ENCODE peak calls at places on chromosome 10, in eight cellular contexts. X is PC-3, J is left ventricle myocardium inferior, C is upper lobe of right lung, R is aorta, H is mesendoderm, Q is tibial artery, U is PC-9. W is an unnamed sample.

GRCh38 chr10:1870491-1870890 is 133.2 kb upstream of the ADARB2 start:
- DNase-seq in R (no peak), H (no peak), Q (no peak), X (no peak), J (no peak), C (no peak), U (no peak), W (no peak)

GRCh38 chr10:101848408-101848807 is 4.8 kb upstream of the KCNIP2 start:
- DNase-seq in X (peak; percentile 49), R (no peak), Q (no peak), H (no peak), J (no peak), U (no peak), C (no peak), W (no peak)

GRCh38 chr10:81963606-81964005 is 88.6 kb downstream of the NRG3 start:
- DNase-seq in C (no peak), J (no peak), X (no peak), R (no peak), U (no peak), Q (no peak), H (no peak), W (no peak)

GRCh38 chr10:21751341-21752310 is 217.6 kb downstream of the MLLT10 start:
- DNase-seq in R (no peak), X (peak; percentile 70), J (no peak), H (peak; percentile 81), U (peak; percentile 40), C (no peak), Q (no peak), W (peak; percentile 45)

GRCh38 chr10:73625004-73625883 is 16.0 kb downstream of the MYOZ1 start:
- DNase-seq in U (peak; percentile 53), Q (peak; percentile 24), H (peak; percentile 81), R (no peak), X (peak; percentile 92), J (peak; percentile 30), C (peak; percentile 68), W (peak; percentile 67)

GRCh38 chr10:11168423-11169100 is 150.9 kb downstream of the CELF2 start:
- DNase-seq in H (no peak), R (no peak), X (no peak), J (no peak), U (no peak), Q (no peak), C (no peak), W (no peak)

GRCh38 chr10:98517672-98518071 is 70.9 kb upstream of the HPS1 start:
- DNase-seq in U (no peak), H (no peak), J (no peak), C (no peak), Q (no peak), X (no peak), R (no peak), W (no peak)

GRCh38 chr10:24951201-24952145 is 933 bp downstream of the PRTFDC1 start:
- DNase-seq in C (no peak), J (no peak), H (peak; percentile 89), U (peak; percentile 49), Q (no peak), X (no peak), R (no peak), W (no peak)

GRCh38 chr10:10222288-10222945 is 795.3 kb upstream of the CELF2 start:
- DNase-seq in Q (no peak), J (no peak), U (no peak), X (no peak), C (no peak), R (no peak), H (no peak), W (peak; percentile 68)

GRCh38 chr10:50618624-50619023 is 5.1 kb downstream of the SGMS1 start:
- DNase-seq in C (no peak), J (no peak), Q (no peak), R (no peak), H (no peak), U (no peak), X (peak; percentile 60), W (peak; percentile 93)

GRCh38 chr10:119502214-119502613 is 40.3 kb downstream of the RGS10 start:
- DNase-seq in C (no peak), H (peak; percentile 51), R (peak; percentile 49), X (no peak), Q (no peak), J (no peak), U (no peak), W (no peak)

GRCh38 chr10:59812541-59813122 is 59.4 kb upstream of the MRLN start:
- DNase-seq in J (no peak), H (no peak), Q (no peak), R (no peak), U (no peak), C (no peak), X (no peak), W (no peak)

GRCh38 chr10:11810313-11810766 is 12.8 kb upstream of the PROSER2 start:
- DNase-seq in C (no peak), R (no peak), J (no peak), U (peak; percentile 59), H (no peak), X (peak; percentile 41), Q (no peak), W (peak; percentile 87)

GRCh38 chr10:72306215-72306760 is 32.6 kb downstream of the DDIT4 start:
- DNase-seq in H (no peak), U (no peak), J (no peak), Q (no peak), C (no peak), R (no peak), X (no peak), W (no peak)

GRCh38 chr10:35822316-35822715 is 180.2 kb upstream of the FZD8 start:
- DNase-seq in Q (peak; percentile 94), U (no peak), H (peak; percentile 97), C (peak; percentile 85), R (peak; percentile 95), X (peak; percentile 36), J (peak; percentile 84), W (peak; percentile 72)
- H3K27ac ChIP-seq in Q (peak overlapping the region; percentile 60), U (no peak overlapping the region), H (peak overlapping the region; percentile 14), C (no peak overlapping the region), R (no peak overlapping the region), X (no peak overlapping the region), J (peak overlapping the region; percentile 21), W (no peak overlapping the region)

GRCh38 chr10:88582411-88582805 is 710 bp downstream of the RNLS start:
- DNase-seq in C (no peak), J (no peak), U (no peak), Q (no peak), R (no peak), H (no peak), X (no peak), W (no peak)
- H3K4me1 ChIP-seq in C (no peaks in the 10 kb centered on the region), J (peaks cover 12% of the 10 kb centered on the region), U (no peaks in the 10 kb centered on the region), Q (peaks cover 13% of the 10 kb centered on the region), R (no peaks in the 10 kb centered on the region), H (no peaks in the 10 kb centered on the region), X (no peaks in the 10 kb centered on the region), W (no peaks in the 10 kb centered on the region)

DNA sequence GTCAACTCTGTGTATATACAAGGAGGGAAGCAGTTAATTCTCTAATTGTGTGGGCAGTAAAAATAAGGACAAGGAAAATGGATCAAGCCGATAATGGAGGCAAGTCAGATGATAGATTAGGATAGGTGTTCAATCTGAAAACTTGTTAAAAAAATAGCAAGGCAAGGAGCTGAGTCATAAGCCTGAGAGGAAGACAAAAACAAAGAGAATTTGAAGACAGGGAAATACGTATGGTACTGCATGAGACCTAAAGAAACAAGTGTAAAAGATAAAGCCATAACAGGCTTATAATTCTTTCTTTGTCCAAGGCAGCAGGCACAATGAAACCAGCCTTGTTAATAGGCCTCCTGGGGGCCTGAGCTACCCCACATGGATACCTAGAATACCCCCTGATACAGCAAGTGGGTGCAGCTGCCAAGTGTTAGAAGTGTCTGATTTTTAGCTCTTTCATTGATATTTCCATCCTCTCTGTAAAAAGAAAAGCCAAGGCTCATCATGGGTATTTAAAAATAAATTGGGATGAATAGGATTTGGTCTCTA is 1570.6 kb upstream of the LRRTM3 start:
- DNase-seq in Q (no peak), X (no peak), R (no peak), U (no peak), J (no peak), C (no peak), H (peak; percentile 20), W (no peak)
- H3K27ac ChIP-seq in Q (no peak overlapping the region), X (no peak overlapping the region), R (no peak overlapping the region), U (no peak overlapping the region), J (no peak overlapping the region), C (no peak overlapping the region), H (no peak overlapping the region), W (no peak overlapping the region)

GRCh38 chr10:52883996-52884871 is 111.7 kb upstream of the MBL2 start:
- DNase-seq in J (no peak), R (no peak), X (peak; percentile 100), C (no peak), Q (peak; percentile 25), H (peak; percentile 90), U (peak; percentile 91), W (peak; percentile 97)

GRCh38 chr10:52895066-52895465 is 122.5 kb upstream of the MBL2 start:
- DNase-seq in C (no peak), H (no peak), J (no peak), Q (no peak), X (peak; percentile 44), R (no peak), U (no peak), W (no peak)

GRCh38 chr10:52890281-52890680 is 117.7 kb upstream of the MBL2 start:
- DNase-seq in H (no peak), U (no peak), X (no peak), C (no peak), R (no peak), Q (no peak), J (no peak), W (no peak)

GRCh38 chr10:52889611-52890010 is 117.0 kb upstream of the MBL2 start:
- DNase-seq in R (no peak), Q (no peak), C (no peak), J (no peak), U (no peak), X (no peak), H (no peak), W (no peak)
- H3K4me1 ChIP-seq in R (no peaks in the 10 kb centered on the region), Q (no peaks in the 10 kb centered on the region), C (no peaks in the 10 kb centered on the region), J (no peaks in the 10 kb centered on the region), U (peaks cover under 1% of the 10 kb centered on the region), X (peaks cover 1% of the 10 kb centered on the region), H (no peaks in the 10 kb centered on the region), W (no peaks in the 10 kb centered on the region)

DNA sequence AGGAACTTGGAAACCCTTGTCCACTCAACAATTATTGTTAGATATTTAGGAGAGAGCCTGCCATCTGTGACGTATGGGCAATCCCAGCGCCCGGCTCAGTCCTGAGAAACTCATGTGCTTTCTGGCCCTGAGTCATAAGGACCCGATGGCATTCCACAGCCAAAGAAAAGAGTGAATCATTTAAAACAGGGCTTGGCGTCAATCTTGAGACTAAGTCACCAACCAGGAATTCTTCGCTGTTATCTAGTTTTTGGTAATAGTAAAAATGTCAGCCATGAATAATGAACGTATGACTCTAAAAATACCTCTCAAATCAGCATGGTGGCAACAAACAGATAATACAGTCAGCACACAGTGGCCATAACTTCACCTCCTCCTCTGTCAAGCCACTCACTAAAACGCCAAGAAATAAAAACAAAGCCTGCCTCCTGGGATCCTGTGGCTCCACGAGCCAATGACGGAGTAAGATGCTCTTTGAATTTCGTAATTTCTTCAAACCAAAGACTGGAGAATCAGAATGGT is 140.8 kb downstream of the ADAM12 start:
- DNase-seq in Q (peak; percentile 90), J (peak; percentile 63), U (peak; percentile 64), H (peak; percentile 38), R (peak; percentile 91), C (no peak), X (peak; percentile 94), W (peak; percentile 93)
- H3K27ac ChIP-seq in Q (peak overlapping the region; percentile 70), J (peak overlapping the region; percentile 27), U (peak overlapping the region; percentile 77), H (no peak overlapping the region), R (no peak overlapping the region), C (no peak overlapping the region), X (peak overlapping the region; percentile 96), W (peak overlapping the region; percentile 82)

DNA sequence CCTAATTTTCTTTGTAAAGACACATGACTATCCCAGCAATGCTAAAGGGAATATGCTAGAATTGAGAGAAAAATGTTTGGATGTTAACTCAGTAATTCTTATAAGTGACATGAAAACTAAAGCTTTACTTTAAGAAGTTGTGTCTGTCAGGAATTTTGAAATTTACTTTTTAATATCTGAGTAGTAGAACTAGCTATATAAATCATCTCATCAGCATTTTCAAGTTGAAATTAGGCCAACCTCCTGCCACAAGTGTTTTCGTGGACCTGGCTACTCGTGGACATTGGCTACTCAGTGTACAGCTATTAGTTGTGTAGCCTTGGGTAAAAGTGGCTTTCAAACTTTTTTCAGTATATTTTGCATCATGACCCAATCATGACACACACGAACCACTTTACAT is 70.5 kb downstream of the ADD3 start:
- DNase-seq in R (no peak), U (no peak), Q (no peak), H (no peak), J (no peak), C (no peak), X (no peak), W (no peak)
- H3K4me1 ChIP-seq in R (peaks cover 16% of the 10 kb centered on the region), U (peaks cover 41% of the 10 kb centered on the region), Q (peaks cover 87% of the 10 kb centered on the region), H (peaks cover 7% of the 10 kb centered on the region), J (peaks cover 98% of the 10 kb centered on the region), C (peaks cover 72% of the 10 kb centered on the region), X (peaks cover 52% of the 10 kb centered on the region), W (peaks cover 37% of the 10 kb centered on the region)

W was measured in foreskin keratinocyte.